ENCODE peak calls at places on chromosomes 6 and 20, in ten cellular contexts. One of them, this sample, is unnamed.

GRCh38 chr20:36773123-36773547 is 428 bp downstream of the DSN1 start:
- DNase-seq in H9: no peak
- DNase-seq in Calu3: no peak
- DNase-seq in AG04450: no peak
- DNase-seq in activated CD8-positive, alpha-beta T cell treated with anti-CD3 and anti-CD28 coated beads for 36 hours: no peak
- DNase-seq in HCT116: no peak
- DNase-seq in cardiac fibroblast: no peak
- DNase-seq in IMR-90: no peak
- DNase-seq in colonic mucosa: no peak
- DNase-seq in neural crest cell: no peak
- DNase-seq in this sample: no peak

GRCh38 chr20:46894971-46895905 is 595 bp downstream of the EYA2 start:
- DNase-seq in H9: peak
- DNase-seq in Calu3: peak
- DNase-seq in AG04450: no peak
- DNase-seq in activated CD8-positive, alpha-beta T cell treated with anti-CD3 and anti-CD28 coated beads for 36 hours: no peak
- DNase-seq in HCT116: no peak
- DNase-seq in cardiac fibroblast: no peak
- DNase-seq in IMR-90: peak
- DNase-seq in colonic mucosa: peak
- DNase-seq in neural crest cell: peak
- DNase-seq in this sample: no peak

GRCh38 chr6:80143312-80143960 is 37.0 kb downstream of the BCKDHB start:
- DNase-seq in H9: no peak
- DNase-seq in Calu3: peak
- DNase-seq in AG04450: peak
- DNase-seq in activated CD8-positive, alpha-beta T cell treated with anti-CD3 and anti-CD28 coated beads for 36 hours: no peak
- DNase-seq in HCT116: peak
- DNase-seq in cardiac fibroblast: peak
- DNase-seq in IMR-90: peak
- DNase-seq in colonic mucosa: peak
- DNase-seq in neural crest cell: no peak
- DNase-seq in this sample: no peak

GRCh38 chr6:20688710-20689500 is 154.6 kb downstream of the CDKAL1 start:
- DNase-seq in H9: no peak
- DNase-seq in Calu3: peak
- DNase-seq in AG04450: no peak
- DNase-seq in activated CD8-positive, alpha-beta T cell treated with anti-CD3 and anti-CD28 coated beads for 36 hours: no peak
- DNase-seq in HCT116: no peak
- DNase-seq in cardiac fibroblast: peak
- DNase-seq in IMR-90: peak
- DNase-seq in colonic mucosa: no peak
- DNase-seq in neural crest cell: no peak
- DNase-seq in this sample: peak

GRCh38 chr20:37327748-37328147 is 18.2 kb upstream of the SRC start:
- DNase-seq in H9: no peak
- DNase-seq in Calu3: no peak
- DNase-seq in AG04450: peak
- DNase-seq in activated CD8-positive, alpha-beta T cell treated with anti-CD3 and anti-CD28 coated beads for 36 hours: no peak
- DNase-seq in HCT116: no peak
- DNase-seq in cardiac fibroblast: peak
- DNase-seq in IMR-90: peak
- DNase-seq in colonic mucosa: peak
- DNase-seq in neural crest cell: no peak
- DNase-seq in this sample: no peak

GRCh38 chr6:115004982-115005381 is 662.2 kb upstream of the HS3ST5 start:
- DNase-seq in H9: no peak
- DNase-seq in Calu3: no peak
- DNase-seq in AG04450: no peak
- DNase-seq in activated CD8-positive, alpha-beta T cell treated with anti-CD3 and anti-CD28 coated beads for 36 hours: no peak
- DNase-seq in HCT116: no peak
- DNase-seq in cardiac fibroblast: no peak
- DNase-seq in IMR-90: no peak
- DNase-seq in colonic mucosa: no peak
- DNase-seq in neural crest cell: no peak
- DNase-seq in this sample: no peak

GRCh38 chr20:3727333-3728035 is 5.0 kb upstream of the HSPA12B start:
- DNase-seq in H9: no peak
- DNase-seq in Calu3: no peak
- DNase-seq in AG04450: no peak
- DNase-seq in activated CD8-positive, alpha-beta T cell treated with anti-CD3 and anti-CD28 coated beads for 36 hours: no peak
- DNase-seq in HCT116: no peak
- DNase-seq in cardiac fibroblast: peak
- DNase-seq in IMR-90: peak
- DNase-seq in colonic mucosa: no peak
- DNase-seq in neural crest cell: no peak
- DNase-seq in this sample: no peak

GRCh38 chr6:80179691-80180090 is 73.2 kb downstream of the BCKDHB start:
- DNase-seq in H9: no peak
- DNase-seq in Calu3: no peak
- DNase-seq in AG04450: no peak
- DNase-seq in activated CD8-positive, alpha-beta T cell treated with anti-CD3 and anti-CD28 coated beads for 36 hours: peak
- DNase-seq in HCT116: no peak
- DNase-seq in cardiac fibroblast: no peak
- DNase-seq in IMR-90: peak
- DNase-seq in colonic mucosa: no peak
- DNase-seq in neural crest cell: no peak
- DNase-seq in this sample: no peak

GRCh38 chr6:14545496-14545895 is 427.9 kb downstream of the CD83 start:
- DNase-seq in H9: no peak
- DNase-seq in Calu3: no peak
- DNase-seq in AG04450: no peak
- DNase-seq in activated CD8-positive, alpha-beta T cell treated with anti-CD3 and anti-CD28 coated beads for 36 hours: no peak
- DNase-seq in HCT116: no peak
- DNase-seq in cardiac fibroblast: no peak
- DNase-seq in IMR-90: no peak
- DNase-seq in colonic mucosa: no peak
- DNase-seq in neural crest cell: no peak
- DNase-seq in this sample: no peak

GRCh38 chr6:136254851-136255466 is 4.8 kb upstream of the MTFR2 start:
- DNase-seq in H9: no peak
- DNase-seq in Calu3: no peak
- DNase-seq in AG04450: no peak
- DNase-seq in activated CD8-positive, alpha-beta T cell treated with anti-CD3 and anti-CD28 coated beads for 36 hours: no peak
- DNase-seq in HCT116: no peak
- DNase-seq in cardiac fibroblast: no peak
- DNase-seq in IMR-90: no peak
- DNase-seq in colonic mucosa: no peak
- DNase-seq in neural crest cell: no peak
- DNase-seq in this sample: no peak

GRCh38 chr20:64196831-64197418 is 32.7 kb downstream of the MYT1 start:
- DNase-seq in H9: no peak
- DNase-seq in Calu3: no peak
- DNase-seq in AG04450: no peak
- DNase-seq in activated CD8-positive, alpha-beta T cell treated with anti-CD3 and anti-CD28 coated beads for 36 hours: no peak
- DNase-seq in HCT116: no peak
- DNase-seq in cardiac fibroblast: no peak
- DNase-seq in IMR-90: no peak
- DNase-seq in colonic mucosa: no peak
- DNase-seq in neural crest cell: no peak
- DNase-seq in this sample: no peak

GRCh38 chr6:32945106-32945761 is 4.4 kb upstream of the HLA-DMB start:
- DNase-seq in H9: no peak
- DNase-seq in Calu3: no peak
- DNase-seq in AG04450: no peak
- DNase-seq in activated CD8-positive, alpha-beta T cell treated with anti-CD3 and anti-CD28 coated beads for 36 hours: peak
- DNase-seq in HCT116: no peak
- DNase-seq in cardiac fibroblast: no peak
- DNase-seq in IMR-90: peak
- DNase-seq in colonic mucosa: peak
- DNase-seq in neural crest cell: no peak
- DNase-seq in this sample: no peak

GRCh38 chr20:61997891-61998290 is 67.8 kb downstream of the TAF4 start:
- DNase-seq in H9: no peak
- DNase-seq in Calu3: no peak
- DNase-seq in AG04450: no peak
- DNase-seq in activated CD8-positive, alpha-beta T cell treated with anti-CD3 and anti-CD28 coated beads for 36 hours: no peak
- DNase-seq in HCT116: no peak
- DNase-seq in cardiac fibroblast: no peak
- DNase-seq in IMR-90: no peak
- DNase-seq in colonic mucosa: no peak
- DNase-seq in neural crest cell: no peak
- DNase-seq in this sample: no peak

GRCh38 chr20:61994546-61994945 is 71.1 kb downstream of the TAF4 start:
- DNase-seq in H9: no peak
- DNase-seq in Calu3: no peak
- DNase-seq in AG04450: no peak
- DNase-seq in activated CD8-positive, alpha-beta T cell treated with anti-CD3 and anti-CD28 coated beads for 36 hours: no peak
- DNase-seq in HCT116: no peak
- DNase-seq in cardiac fibroblast: no peak
- DNase-seq in IMR-90: no peak
- DNase-seq in colonic mucosa: no peak
- DNase-seq in neural crest cell: no peak
- DNase-seq in this sample: no peak

GRCh38 chr20:61997372-61997771 is 68.3 kb downstream of the TAF4 start:
- DNase-seq in H9: no peak
- DNase-seq in Calu3: no peak
- DNase-seq in AG04450: no peak
- DNase-seq in activated CD8-positive, alpha-beta T cell treated with anti-CD3 and anti-CD28 coated beads for 36 hours: no peak
- DNase-seq in HCT116: no peak
- DNase-seq in cardiac fibroblast: no peak
- DNase-seq in IMR-90: no peak
- DNase-seq in colonic mucosa: no peak
- DNase-seq in neural crest cell: no peak
- DNase-seq in this sample: no peak

GRCh38 chr20:62001178-62001715 is 64.4 kb downstream of the TAF4 start:
- DNase-seq in H9: no peak
- DNase-seq in Calu3: no peak
- DNase-seq in AG04450: no peak
- DNase-seq in activated CD8-positive, alpha-beta T cell treated with anti-CD3 and anti-CD28 coated beads for 36 hours: no peak
- DNase-seq in HCT116: no peak
- DNase-seq in cardiac fibroblast: no peak
- DNase-seq in IMR-90: no peak
- DNase-seq in colonic mucosa: no peak
- DNase-seq in neural crest cell: no peak
- DNase-seq in this sample: no peak

DNA sequence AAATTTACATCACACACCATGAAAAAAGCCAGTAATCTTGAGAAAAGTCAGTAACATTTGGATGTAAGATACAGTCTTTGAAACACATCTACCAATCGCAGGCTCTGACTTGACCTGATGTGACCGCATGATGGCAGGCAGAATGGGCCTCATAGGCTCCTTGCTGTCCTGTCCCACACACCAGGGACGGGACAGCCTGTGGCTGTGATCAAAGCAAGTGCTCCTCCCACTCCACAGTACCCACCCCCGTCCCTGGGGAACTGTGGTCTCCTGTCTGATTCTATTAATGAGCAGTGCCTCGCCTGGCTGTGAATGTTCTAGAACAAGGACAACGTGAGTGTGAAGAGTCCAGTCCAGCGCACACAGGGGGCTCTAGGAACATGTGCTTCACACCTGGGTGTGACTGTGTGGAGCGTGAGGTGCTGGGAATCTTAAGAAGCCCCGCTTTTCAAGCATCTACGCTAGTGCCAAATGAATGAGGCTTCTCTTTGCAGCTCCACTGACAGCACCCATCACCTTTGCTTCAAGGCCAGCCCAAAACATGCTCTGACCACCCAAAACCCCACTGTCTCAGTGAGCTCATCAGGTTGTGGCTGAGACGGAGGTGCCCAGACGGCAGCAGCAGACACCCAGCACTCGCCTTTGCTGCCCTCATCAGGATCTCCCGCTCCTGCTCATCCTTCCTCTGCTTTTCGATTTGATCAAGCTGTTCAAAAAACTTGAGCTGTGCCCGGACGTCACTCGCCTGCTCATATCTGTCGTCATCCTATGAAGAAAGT is 67.1 kb downstream of the TAF4 start:
- DNase-seq in H9: no peak
- DNase-seq in Calu3: no peak
- DNase-seq in AG04450: no peak
- DNase-seq in activated CD8-positive, alpha-beta T cell treated with anti-CD3 and anti-CD28 coated beads for 36 hours: no peak
- DNase-seq in HCT116: no peak
- DNase-seq in cardiac fibroblast: no peak
- DNase-seq in IMR-90: no peak
- DNase-seq in colonic mucosa: no peak
- DNase-seq in neural crest cell: no peak
- DNase-seq in this sample: no peak
- TF ChIP-seq CTCF in H9: no peak
- TF ChIP-seq CTCF in Calu3: no peak
- TF ChIP-seq CTCF in AG04450: no peak
- TF ChIP-seq CTCF in activated CD8-positive, alpha-beta T cell treated with anti-CD3 and anti-CD28 coated beads for 36 hours: no peak
- TF ChIP-seq CTCF in HCT116: no peak
- TF ChIP-seq CTCF in cardiac fibroblast: no peak
- TF ChIP-seq CTCF in IMR-90: no peak
- TF ChIP-seq CTCF in colonic mucosa: no peak
- TF ChIP-seq CTCF in neural crest cell: no peak
- TF ChIP-seq CTCF in this sample: no peak

GRCh38 chr6:84549912-84550311 is 214.5 kb downstream of the TBX18 start:
- DNase-seq in H9: peak
- DNase-seq in Calu3: peak
- DNase-seq in AG04450: no peak
- DNase-seq in activated CD8-positive, alpha-beta T cell treated with anti-CD3 and anti-CD28 coated beads for 36 hours: no peak
- DNase-seq in HCT116: no peak
- DNase-seq in cardiac fibroblast: no peak
- DNase-seq in IMR-90: no peak
- DNase-seq in colonic mucosa: no peak
- DNase-seq in neural crest cell: no peak
- DNase-seq in this sample: no peak
- TF ChIP-seq CTCF in H9: peak
- TF ChIP-seq CTCF in Calu3: no peak
- TF ChIP-seq CTCF in AG04450: no peak
- TF ChIP-seq CTCF in activated CD8-positive, alpha-beta T cell treated with anti-CD3 and anti-CD28 coated beads for 36 hours: no peak
- TF ChIP-seq CTCF in HCT116: peak
- TF ChIP-seq CTCF in cardiac fibroblast: no peak
- TF ChIP-seq CTCF in IMR-90: no peak
- TF ChIP-seq CTCF in colonic mucosa: no peak
- TF ChIP-seq CTCF in neural crest cell: no peak
- TF ChIP-seq CTCF in this sample: no peak

DNA sequence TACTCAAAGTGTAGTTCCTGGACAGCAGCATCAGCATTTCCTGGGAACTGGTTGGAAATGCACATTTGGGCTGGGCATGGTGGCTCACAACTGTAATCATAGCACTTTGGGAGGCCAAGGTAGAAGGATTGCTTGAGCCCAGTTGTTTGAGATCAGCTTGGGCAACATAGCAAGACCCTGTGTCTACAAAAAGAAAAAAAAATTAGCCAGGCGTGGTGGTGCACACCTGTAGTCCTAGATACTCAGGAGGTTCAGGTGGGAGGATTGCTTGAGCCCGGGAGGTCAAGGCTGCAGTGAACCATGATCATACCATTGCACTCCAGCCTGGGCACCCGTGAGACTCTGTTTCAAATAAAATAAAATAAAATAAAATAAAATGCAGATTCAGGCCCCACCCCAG is 156.2 kb downstream of the CDC5L start:
- DNase-seq in H9: no peak
- DNase-seq in Calu3: no peak
- DNase-seq in AG04450: no peak
- DNase-seq in activated CD8-positive, alpha-beta T cell treated with anti-CD3 and anti-CD28 coated beads for 36 hours: no peak
- DNase-seq in HCT116: no peak
- DNase-seq in cardiac fibroblast: no peak
- DNase-seq in IMR-90: no peak
- DNase-seq in colonic mucosa: no peak
- DNase-seq in neural crest cell: no peak
- DNase-seq in this sample: no peak
- TF ChIP-seq CTCF in H9: no peak
- TF ChIP-seq CTCF in Calu3: no peak
- TF ChIP-seq CTCF in AG04450: no peak
- TF ChIP-seq CTCF in activated CD8-positive, alpha-beta T cell treated with anti-CD3 and anti-CD28 coated beads for 36 hours: no peak
- TF ChIP-seq CTCF in HCT116: no peak
- TF ChIP-seq CTCF in cardiac fibroblast: no peak
- TF ChIP-seq CTCF in IMR-90: no peak
- TF ChIP-seq CTCF in colonic mucosa: no peak
- TF ChIP-seq CTCF in neural crest cell: no peak
- TF ChIP-seq CTCF in this sample: no peak

GRCh38 chr20:60206259-60206658 is 248.0 kb downstream of the CDH26 start:
- DNase-seq in H9: peak
- DNase-seq in Calu3: peak
- DNase-seq in AG04450: peak
- DNase-seq in activated CD8-positive, alpha-beta T cell treated with anti-CD3 and anti-CD28 coated beads for 36 hours: peak
- DNase-seq in HCT116: peak
- DNase-seq in cardiac fibroblast: peak
- DNase-seq in IMR-90: peak
- DNase-seq in colonic mucosa: no peak
- DNase-seq in neural crest cell: peak
- DNase-seq in this sample: peak
- TF ChIP-seq CTCF in H9: peak
- TF ChIP-seq CTCF in Calu3: no peak
- TF ChIP-seq CTCF in AG04450: peak
- TF ChIP-seq CTCF in activated CD8-positive, alpha-beta T cell treated with anti-CD3 and anti-CD28 coated beads for 36 hours: no peak
- TF ChIP-seq CTCF in HCT116: peak
- TF ChIP-seq CTCF in cardiac fibroblast: peak
- TF ChIP-seq CTCF in IMR-90: peak
- TF ChIP-seq CTCF in colonic mucosa: no peak
- TF ChIP-seq CTCF in neural crest cell: peak
- TF ChIP-seq CTCF in this sample: no peak